ENCODE peak calls at places on chromosomes 12 and 14, in ten cellular contexts. One of them, this sample, is unnamed.

GRCh38 chr12:62934799-62935674 is at the start of gene PPM1H:
- DNase-seq in left lung: peak
- DNase-seq in CD8-positive, alpha-beta T cell: peak
- DNase-seq in Peyer's patch: peak
- DNase-seq in OCI-LY7: peak
- DNase-seq in AG04450: no peak
- DNase-seq in neural progenitor cell: peak
- DNase-seq in body of pancreas: peak
- DNase-seq in pancreas: peak
- DNase-seq in HCT116: peak
- DNase-seq in this sample: peak

GRCh38 chr12:6122211-6122610 is 2.3 kb downstream of the VWF start:
- DNase-seq in neural progenitor cell: no peak
- DNase-seq in AG04450: no peak
- DNase-seq in left lung: no peak
- DNase-seq in body of pancreas: no peak
- DNase-seq in pancreas: no peak
- DNase-seq in CD8-positive, alpha-beta T cell: no peak
- DNase-seq in Peyer's patch: no peak
- DNase-seq in HCT116: no peak
- DNase-seq in OCI-LY7: no peak
- DNase-seq in this sample: no peak

GRCh38 chr14:65880507-65880906 is 468.0 kb downstream of the FUT8 start:
- DNase-seq in CD8-positive, alpha-beta T cell: no peak
- DNase-seq in Peyer's patch: no peak
- DNase-seq in left lung: no peak
- DNase-seq in HCT116: no peak
- DNase-seq in neural progenitor cell: no peak
- DNase-seq in AG04450: no peak
- DNase-seq in pancreas: no peak
- DNase-seq in body of pancreas: no peak
- DNase-seq in OCI-LY7: no peak
- DNase-seq in this sample: no peak

GRCh38 chr12:57240069-57240921 is 10.7 kb downstream of the STAC3 start:
- DNase-seq in AG04450: no peak
- DNase-seq in CD8-positive, alpha-beta T cell: peak
- DNase-seq in OCI-LY7: peak
- DNase-seq in neural progenitor cell: peak
- DNase-seq in HCT116: peak
- DNase-seq in pancreas: no peak
- DNase-seq in Peyer's patch: peak
- DNase-seq in body of pancreas: peak
- DNase-seq in left lung: no peak
- DNase-seq in this sample: no peak

GRCh38 chr14:22002860-22003284 is 329.3 kb upstream of the OR4E1 start:
- DNase-seq in body of pancreas: no peak
- DNase-seq in AG04450: no peak
- DNase-seq in pancreas: no peak
- DNase-seq in OCI-LY7: peak
- DNase-seq in HCT116: peak
- DNase-seq in left lung: no peak
- DNase-seq in neural progenitor cell: peak
- DNase-seq in CD8-positive, alpha-beta T cell: peak
- DNase-seq in Peyer's patch: no peak
- DNase-seq in this sample: no peak

GRCh38 chr14:37550511-37550910 is 44.5 kb downstream of the FOXA1 start:
- DNase-seq in OCI-LY7: no peak
- DNase-seq in neural progenitor cell: no peak
- DNase-seq in HCT116: no peak
- DNase-seq in AG04450: peak
- DNase-seq in Peyer's patch: no peak
- DNase-seq in pancreas: no peak
- DNase-seq in CD8-positive, alpha-beta T cell: no peak
- DNase-seq in body of pancreas: no peak
- DNase-seq in left lung: no peak
- DNase-seq in this sample: no peak

GRCh38 chr12:47817272-47818006 is 2.3 kb downstream of the HDAC7 start:
- DNase-seq in CD8-positive, alpha-beta T cell: no peak
- DNase-seq in AG04450: no peak
- DNase-seq in Peyer's patch: no peak
- DNase-seq in left lung: no peak
- DNase-seq in pancreas: no peak
- DNase-seq in body of pancreas: no peak
- DNase-seq in HCT116: no peak
- DNase-seq in neural progenitor cell: peak
- DNase-seq in OCI-LY7: peak
- DNase-seq in this sample: no peak

GRCh38 chr14:35814371-35815005 is 5.4 kb upstream of the RALGAPA1 start:
- DNase-seq in HCT116: peak
- DNase-seq in AG04450: no peak
- DNase-seq in pancreas: peak
- DNase-seq in left lung: peak
- DNase-seq in CD8-positive, alpha-beta T cell: peak
- DNase-seq in OCI-LY7: peak
- DNase-seq in Peyer's patch: peak
- DNase-seq in body of pancreas: peak
- DNase-seq in neural progenitor cell: peak
- DNase-seq in this sample: no peak

GRCh38 chr12:88111074-88111652 is 30.7 kb downstream of the CEP290 start:
- DNase-seq in body of pancreas: no peak
- DNase-seq in neural progenitor cell: peak
- DNase-seq in AG04450: no peak
- DNase-seq in CD8-positive, alpha-beta T cell: no peak
- DNase-seq in pancreas: no peak
- DNase-seq in HCT116: peak
- DNase-seq in left lung: no peak
- DNase-seq in OCI-LY7: peak
- DNase-seq in Peyer's patch: no peak
- DNase-seq in this sample: peak
- H3K27ac ChIP-seq in body of pancreas: no peak
- H3K27ac ChIP-seq in neural progenitor cell: no peak
- H3K27ac ChIP-seq in AG04450: no peak
- H3K27ac ChIP-seq in CD8-positive, alpha-beta T cell: no peak
- H3K27ac ChIP-seq in pancreas: no peak
- H3K27ac ChIP-seq in HCT116: no peak
- H3K27ac ChIP-seq in left lung: no peak
- H3K27ac ChIP-seq in OCI-LY7: no peak
- H3K27ac ChIP-seq in Peyer's patch: no peak
- H3K27ac ChIP-seq in this sample: no peak

GRCh38 chr12:26266881-26267280 is 71.5 kb downstream of the SSPN start:
- DNase-seq in body of pancreas: no peak
- DNase-seq in AG04450: no peak
- DNase-seq in OCI-LY7: no peak
- DNase-seq in CD8-positive, alpha-beta T cell: no peak
- DNase-seq in HCT116: no peak
- DNase-seq in pancreas: no peak
- DNase-seq in left lung: no peak
- DNase-seq in neural progenitor cell: no peak
- DNase-seq in Peyer's patch: no peak
- DNase-seq in this sample: no peak

GRCh38 chr12:26269554-26270284 is 74.3 kb downstream of the SSPN start:
- DNase-seq in Peyer's patch: no peak
- DNase-seq in OCI-LY7: no peak
- DNase-seq in CD8-positive, alpha-beta T cell: no peak
- DNase-seq in pancreas: no peak
- DNase-seq in AG04450: no peak
- DNase-seq in body of pancreas: no peak
- DNase-seq in left lung: no peak
- DNase-seq in neural progenitor cell: no peak
- DNase-seq in HCT116: no peak
- DNase-seq in this sample: no peak

GRCh38 chr12:26265606-26266005 is 70.2 kb downstream of the SSPN start:
- DNase-seq in pancreas: no peak
- DNase-seq in HCT116: no peak
- DNase-seq in neural progenitor cell: no peak
- DNase-seq in AG04450: no peak
- DNase-seq in Peyer's patch: no peak
- DNase-seq in OCI-LY7: no peak
- DNase-seq in CD8-positive, alpha-beta T cell: no peak
- DNase-seq in body of pancreas: no peak
- DNase-seq in left lung: no peak
- DNase-seq in this sample: no peak

GRCh38 chr12:26268841-26269553 is 73.6 kb downstream of the SSPN start:
- DNase-seq in HCT116: no peak
- DNase-seq in OCI-LY7: no peak
- DNase-seq in AG04450: no peak
- DNase-seq in left lung: no peak
- DNase-seq in Peyer's patch: no peak
- DNase-seq in neural progenitor cell: no peak
- DNase-seq in CD8-positive, alpha-beta T cell: no peak
- DNase-seq in pancreas: peak
- DNase-seq in body of pancreas: peak
- DNase-seq in this sample: no peak

DNA sequence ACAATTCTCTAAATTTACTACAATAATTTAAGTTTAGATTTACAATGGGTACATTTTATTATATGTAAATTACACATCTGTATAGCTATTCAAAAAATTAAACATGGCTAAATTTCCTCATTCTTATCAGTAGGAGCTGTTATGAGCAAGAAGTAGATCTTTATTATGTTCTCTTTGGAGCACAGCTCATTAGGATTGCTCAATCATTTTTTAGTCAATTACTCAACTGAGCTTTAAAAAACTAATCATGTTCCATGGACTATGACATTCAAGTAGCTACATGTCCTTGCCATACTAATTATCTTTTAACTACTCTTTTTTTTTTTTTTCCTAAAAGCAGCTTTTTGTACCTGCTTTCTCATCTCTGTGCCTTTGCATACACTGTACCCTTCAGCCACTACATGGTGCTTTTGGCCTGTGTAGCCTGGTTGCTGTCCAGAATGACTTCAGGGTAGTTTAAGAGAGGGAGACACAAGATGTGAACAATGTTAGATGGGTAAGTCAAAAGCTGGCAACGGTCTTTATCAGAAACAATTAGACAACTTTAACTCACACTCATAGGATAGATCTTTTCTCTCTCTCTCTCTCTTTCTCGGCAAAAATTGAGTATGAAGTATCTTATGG is 69.0 kb downstream of the SSPN start:
- DNase-seq in left lung: no peak
- DNase-seq in OCI-LY7: no peak
- DNase-seq in pancreas: no peak
- DNase-seq in Peyer's patch: no peak
- DNase-seq in neural progenitor cell: no peak
- DNase-seq in CD8-positive, alpha-beta T cell: no peak
- DNase-seq in AG04450: no peak
- DNase-seq in body of pancreas: no peak
- DNase-seq in HCT116: no peak
- DNase-seq in this sample: no peak
- TF ChIP-seq CTCF in left lung: no peak
- TF ChIP-seq CTCF in OCI-LY7: no peak
- TF ChIP-seq CTCF in pancreas: no peak
- TF ChIP-seq CTCF in Peyer's patch: no peak
- TF ChIP-seq CTCF in neural progenitor cell: no peak
- TF ChIP-seq CTCF in CD8-positive, alpha-beta T cell: no peak
- TF ChIP-seq CTCF in AG04450: no peak
- TF ChIP-seq CTCF in body of pancreas: no peak
- TF ChIP-seq CTCF in HCT116: no peak
- TF ChIP-seq CTCF in this sample: no peak

GRCh38 chr14:56995010-56995409 is 184.7 kb upstream of the OTX2 start:
- DNase-seq in left lung: no peak
- DNase-seq in neural progenitor cell: no peak
- DNase-seq in pancreas: no peak
- DNase-seq in Peyer's patch: no peak
- DNase-seq in HCT116: no peak
- DNase-seq in CD8-positive, alpha-beta T cell: no peak
- DNase-seq in AG04450: no peak
- DNase-seq in body of pancreas: peak
- DNase-seq in OCI-LY7: no peak
- DNase-seq in this sample: no peak
- H3K27ac ChIP-seq in left lung: no peak
- H3K27ac ChIP-seq in neural progenitor cell: no peak
- H3K27ac ChIP-seq in pancreas: no peak
- H3K27ac ChIP-seq in Peyer's patch: no peak
- H3K27ac ChIP-seq in HCT116: no peak
- H3K27ac ChIP-seq in CD8-positive, alpha-beta T cell: no peak
- H3K27ac ChIP-seq in AG04450: no peak
- H3K27ac ChIP-seq in body of pancreas: no peak
- H3K27ac ChIP-seq in OCI-LY7: no peak
- H3K27ac ChIP-seq in this sample: no peak

GRCh38 chr12:124518051-124518932 is 49.1 kb downstream of the NCOR2 start:
- DNase-seq in OCI-LY7: no peak
- DNase-seq in body of pancreas: peak
- DNase-seq in pancreas: peak
- DNase-seq in left lung: peak
- DNase-seq in AG04450: peak
- DNase-seq in neural progenitor cell: peak
- DNase-seq in CD8-positive, alpha-beta T cell: no peak
- DNase-seq in HCT116: peak
- DNase-seq in Peyer's patch: peak
- DNase-seq in this sample: peak

GRCh38 chr12:124514996-124515932 is 52.1 kb downstream of the NCOR2 start:
- DNase-seq in AG04450: no peak
- DNase-seq in HCT116: no peak
- DNase-seq in body of pancreas: no peak
- DNase-seq in neural progenitor cell: no peak
- DNase-seq in pancreas: no peak
- DNase-seq in left lung: no peak
- DNase-seq in OCI-LY7: no peak
- DNase-seq in Peyer's patch: no peak
- DNase-seq in CD8-positive, alpha-beta T cell: no peak
- DNase-seq in this sample: no peak

GRCh38 chr12:124516850-124517249 is 50.6 kb downstream of the NCOR2 start:
- DNase-seq in pancreas: no peak
- DNase-seq in left lung: no peak
- DNase-seq in body of pancreas: no peak
- DNase-seq in OCI-LY7: no peak
- DNase-seq in CD8-positive, alpha-beta T cell: no peak
- DNase-seq in Peyer's patch: no peak
- DNase-seq in neural progenitor cell: no peak
- DNase-seq in AG04450: no peak
- DNase-seq in HCT116: no peak
- DNase-seq in this sample: no peak

GRCh38 chr12:124515981-124516380 is 51.4 kb downstream of the NCOR2 start:
- DNase-seq in body of pancreas: peak
- DNase-seq in Peyer's patch: no peak
- DNase-seq in pancreas: peak
- DNase-seq in HCT116: no peak
- DNase-seq in left lung: no peak
- DNase-seq in neural progenitor cell: no peak
- DNase-seq in CD8-positive, alpha-beta T cell: no peak
- DNase-seq in OCI-LY7: no peak
- DNase-seq in AG04450: no peak
- DNase-seq in this sample: no peak

DNA sequence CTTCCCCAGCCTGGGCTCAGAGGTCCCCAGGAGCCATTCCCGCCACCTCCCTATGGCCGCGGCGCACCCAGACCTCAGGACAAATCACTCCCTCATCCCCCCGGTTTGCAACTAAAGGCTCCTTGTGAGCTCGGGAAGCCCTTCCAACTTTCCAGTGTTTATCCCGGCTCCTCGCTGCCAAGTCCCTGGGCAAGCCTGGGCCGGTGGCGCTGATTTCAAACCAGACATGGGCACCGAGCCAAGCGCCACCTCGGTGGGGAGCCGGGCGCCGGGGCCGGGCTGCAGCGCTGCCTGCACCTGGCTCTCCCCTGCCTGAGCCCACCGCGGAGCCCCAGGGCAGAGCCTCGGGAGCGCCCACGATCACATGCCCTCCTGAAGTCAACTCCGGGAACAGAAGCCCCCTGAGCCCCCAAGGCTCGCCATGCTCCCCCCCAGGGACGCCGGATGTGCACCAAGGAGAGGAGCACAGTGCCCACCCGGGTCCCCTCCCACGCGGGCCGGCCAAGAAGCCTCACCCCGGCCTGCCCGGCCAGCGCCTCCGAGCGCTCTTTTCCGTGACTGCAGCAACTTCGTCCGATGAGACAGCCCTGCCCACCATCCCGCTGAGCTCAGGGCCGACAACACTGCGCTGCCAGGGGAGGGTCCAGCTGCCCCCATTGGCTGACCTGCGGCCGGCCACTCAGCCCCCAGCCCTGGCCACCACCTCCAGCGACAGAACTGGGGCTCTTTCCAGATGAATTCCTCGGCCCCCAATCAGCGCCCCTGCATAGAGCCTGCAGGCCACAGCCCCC is 50.0 kb downstream of the NCOR2 start:
- DNase-seq in body of pancreas: peak
- DNase-seq in neural progenitor cell: no peak
- DNase-seq in OCI-LY7: no peak
- DNase-seq in pancreas: peak
- DNase-seq in left lung: peak
- DNase-seq in HCT116: no peak
- DNase-seq in AG04450: no peak
- DNase-seq in CD8-positive, alpha-beta T cell: no peak
- DNase-seq in Peyer's patch: no peak
- DNase-seq in this sample: peak
- TF ChIP-seq CTCF in body of pancreas: no peak
- TF ChIP-seq CTCF in neural progenitor cell: no peak
- TF ChIP-seq CTCF in OCI-LY7: no peak
- TF ChIP-seq CTCF in pancreas: no peak
- TF ChIP-seq CTCF in left lung: no peak
- TF ChIP-seq CTCF in HCT116: no peak
- TF ChIP-seq CTCF in AG04450: peak
- TF ChIP-seq CTCF in CD8-positive, alpha-beta T cell: no peak
- TF ChIP-seq CTCF in Peyer's patch: no peak
- TF ChIP-seq CTCF in this sample: no peak